ENCODE peak calls at places on chromosome 3, in five cellular contexts. One of them, this sample, is unnamed.

GRCh38 chr3:179027326-179027900 is 44.2 kb downstream of the ZMAT3 start:
- DNase-seq in AG09309: no peak
- DNase-seq in HEK293T: no peak
- DNase-seq in activated B cell treated with CpG ODN at 0.5 μM for 24 hours: no peak
- DNase-seq in BE2C: no peak
- DNase-seq in this sample: no peak

GRCh38 chr3:158770254-158771017 is 31.4 kb upstream of the MFSD1 start:
- DNase-seq in AG09309: no peak
- DNase-seq in HEK293T: no peak
- DNase-seq in activated B cell treated with CpG ODN at 0.5 μM for 24 hours: no peak
- DNase-seq in BE2C: no peak
- DNase-seq in this sample: no peak

GRCh38 chr3:187978433-187979011 is 175.4 kb upstream of the LPP start:
- DNase-seq in AG09309: no peak
- DNase-seq in HEK293T: no peak
- DNase-seq in activated B cell treated with CpG ODN at 0.5 μM for 24 hours: no peak
- DNase-seq in BE2C: no peak
- DNase-seq in this sample: no peak

GRCh38 chr3:71062920-71063767 is 520.4 kb downstream of the FOXP1 start:
- DNase-seq in AG09309: no peak
- DNase-seq in HEK293T: no peak
- DNase-seq in activated B cell treated with CpG ODN at 0.5 μM for 24 hours: no peak
- DNase-seq in BE2C: no peak
- DNase-seq in this sample: peak; percentile 45

GRCh38 chr3:146139586-146140110 is 21.3 kb downstream of the PLOD2 start:
- DNase-seq in AG09309: no peak
- DNase-seq in HEK293T: no peak
- DNase-seq in activated B cell treated with CpG ODN at 0.5 μM for 24 hours: no peak
- DNase-seq in BE2C: no peak
- DNase-seq in this sample: no peak

GRCh38 chr3:193593666-193594025 is 638 bp downstream of the OPA1 start:
- DNase-seq in AG09309: no peak
- DNase-seq in HEK293T: peak; percentile 16
- DNase-seq in activated B cell treated with CpG ODN at 0.5 μM for 24 hours: no peak
- DNase-seq in BE2C: peak; percentile 16
- DNase-seq in this sample: peak; percentile 42

GRCh38 chr3:146468234-146468931 is 978 bp downstream of the PLSCR2 start:
- DNase-seq in AG09309: no peak
- DNase-seq in HEK293T: no peak
- DNase-seq in activated B cell treated with CpG ODN at 0.5 μM for 24 hours: no peak
- DNase-seq in BE2C: no peak
- DNase-seq in this sample: no peak

GRCh38 chr3:30750967-30751366 is 143.5 kb downstream of the GADL1 start:
- DNase-seq in AG09309: no peak
- DNase-seq in HEK293T: no peak
- DNase-seq in activated B cell treated with CpG ODN at 0.5 μM for 24 hours: no peak
- DNase-seq in BE2C: no peak
- DNase-seq in this sample: no peak

GRCh38 chr3:146521356-146521755 is 23.1 kb downstream of the PLSCR1 start:
- DNase-seq in AG09309: no peak
- DNase-seq in HEK293T: no peak
- DNase-seq in activated B cell treated with CpG ODN at 0.5 μM for 24 hours: no peak
- DNase-seq in BE2C: no peak
- DNase-seq in this sample: no peak

GRCh38 chr3:123042413-123042812 is 14.8 kb upstream of the SEMA5B start:
- DNase-seq in AG09309: no peak
- DNase-seq in HEK293T: no peak
- DNase-seq in activated B cell treated with CpG ODN at 0.5 μM for 24 hours: no peak
- DNase-seq in BE2C: peak; percentile 45
- DNase-seq in this sample: no peak